ENCODE peak calls at places on chromosome X, in eight cellular contexts. One of them, this sample, is unnamed.
A peak's percentile ranks its signal among the peaks of the same experiment; 100 is the strongest.

GRCh38 chrX:110310896-110311295 is 7.0 kb downstream of the AMMECR1 start:
- DNase-seq in GM23338: no peak
- DNase-seq in SJSA1: no peak
- DNase-seq in fibroblast of lung: peak; percentile 24
- DNase-seq in left ventricle myocardium inferior: no peak
- DNase-seq in A549: no peak
- DNase-seq in uterus: no peak
- DNase-seq in neuronal stem cell: no peak
- DNase-seq in this sample: no peak

GRCh38 chrX:120468071-120468470 is 1.0 kb downstream of the LAMP2 start:
- DNase-seq in GM23338: no peak
- DNase-seq in neuronal stem cell: no peak
- DNase-seq in uterus: no peak
- DNase-seq in fibroblast of lung: no peak
- DNase-seq in A549: no peak
- DNase-seq in left ventricle myocardium inferior: no peak
- DNase-seq in SJSA1: no peak
- DNase-seq in this sample: no peak

GRCh38 chrX:30220646-30221045 is 5.3 kb downstream of the MAGEB2 start:
- DNase-seq in GM23338: no peak
- DNase-seq in neuronal stem cell: no peak
- DNase-seq in A549: no peak
- DNase-seq in uterus: no peak
- DNase-seq in SJSA1: no peak
- DNase-seq in left ventricle myocardium inferior: no peak
- DNase-seq in fibroblast of lung: no peak
- DNase-seq in this sample: no peak

GRCh38 chrX:7927259-7928167 is at the start of gene PNPLA4:
- DNase-seq in GM23338: peak; percentile 80
- DNase-seq in fibroblast of lung: peak; percentile 79
- DNase-seq in neuronal stem cell: peak; percentile 66
- DNase-seq in left ventricle myocardium inferior: peak; percentile 77
- DNase-seq in A549: peak; percentile 55
- DNase-seq in SJSA1: no peak
- DNase-seq in uterus: peak; percentile 66
- DNase-seq in this sample: no peak

GRCh38 chrX:7191681-7192110 is 43.7 kb upstream of the PUDP start:
- DNase-seq in fibroblast of lung: no peak
- DNase-seq in left ventricle myocardium inferior: no peak
- DNase-seq in A549: no peak
- DNase-seq in uterus: no peak
- DNase-seq in neuronal stem cell: no peak
- DNase-seq in GM23338: peak; percentile 51
- DNase-seq in SJSA1: no peak
- DNase-seq in this sample: no peak

GRCh38 chrX:129665916-129666644 is 11.3 kb upstream of the APLN start:
- DNase-seq in fibroblast of lung: peak; percentile 64
- DNase-seq in SJSA1: peak; percentile 86
- DNase-seq in A549: peak; percentile 66
- DNase-seq in uterus: no peak
- DNase-seq in left ventricle myocardium inferior: no peak
- DNase-seq in neuronal stem cell: peak; percentile 12
- DNase-seq in GM23338: peak; percentile 40
- DNase-seq in this sample: peak; percentile 21

GRCh38 chrX:153494541-153495361 is at the start of gene BGN:
- DNase-seq in SJSA1: peak; percentile 46
- DNase-seq in neuronal stem cell: no peak
- DNase-seq in GM23338: peak; percentile 52
- DNase-seq in fibroblast of lung: peak; percentile 41
- DNase-seq in A549: peak; percentile 15
- DNase-seq in uterus: peak; percentile 62
- DNase-seq in left ventricle myocardium inferior: peak; percentile 57
- DNase-seq in this sample: no peak

GRCh38 chrX:38662640-38663039 is 101.3 kb downstream of the TSPAN7 start:
- DNase-seq in GM23338: no peak
- DNase-seq in SJSA1: no peak
- DNase-seq in neuronal stem cell: no peak
- DNase-seq in A549: no peak
- DNase-seq in fibroblast of lung: no peak
- DNase-seq in left ventricle myocardium inferior: no peak
- DNase-seq in uterus: no peak
- DNase-seq in this sample: no peak

GRCh38 chrX:148365233-148365632 is 135.2 kb upstream of the AFF2 start:
- DNase-seq in uterus: no peak
- DNase-seq in GM23338: no peak
- DNase-seq in SJSA1: no peak
- DNase-seq in A549: no peak
- DNase-seq in neuronal stem cell: no peak
- DNase-seq in left ventricle myocardium inferior: no peak
- DNase-seq in fibroblast of lung: no peak
- DNase-seq in this sample: no peak

GRCh38 chrX:138487866-138488265 is 223.7 kb downstream of the FGF13 start:
- DNase-seq in SJSA1: no peak
- DNase-seq in A549: no peak
- DNase-seq in neuronal stem cell: no peak
- DNase-seq in fibroblast of lung: no peak
- DNase-seq in uterus: no peak
- DNase-seq in left ventricle myocardium inferior: no peak
- DNase-seq in GM23338: no peak
- DNase-seq in this sample: no peak

GRCh38 chrX:44157858-44158257 is 184.7 kb upstream of the NDP start:
- DNase-seq in GM23338: no peak
- DNase-seq in SJSA1: no peak
- DNase-seq in left ventricle myocardium inferior: no peak
- DNase-seq in uterus: peak; percentile 29
- DNase-seq in fibroblast of lung: peak; percentile 53
- DNase-seq in A549: no peak
- DNase-seq in neuronal stem cell: no peak
- DNase-seq in this sample: no peak

DNA sequence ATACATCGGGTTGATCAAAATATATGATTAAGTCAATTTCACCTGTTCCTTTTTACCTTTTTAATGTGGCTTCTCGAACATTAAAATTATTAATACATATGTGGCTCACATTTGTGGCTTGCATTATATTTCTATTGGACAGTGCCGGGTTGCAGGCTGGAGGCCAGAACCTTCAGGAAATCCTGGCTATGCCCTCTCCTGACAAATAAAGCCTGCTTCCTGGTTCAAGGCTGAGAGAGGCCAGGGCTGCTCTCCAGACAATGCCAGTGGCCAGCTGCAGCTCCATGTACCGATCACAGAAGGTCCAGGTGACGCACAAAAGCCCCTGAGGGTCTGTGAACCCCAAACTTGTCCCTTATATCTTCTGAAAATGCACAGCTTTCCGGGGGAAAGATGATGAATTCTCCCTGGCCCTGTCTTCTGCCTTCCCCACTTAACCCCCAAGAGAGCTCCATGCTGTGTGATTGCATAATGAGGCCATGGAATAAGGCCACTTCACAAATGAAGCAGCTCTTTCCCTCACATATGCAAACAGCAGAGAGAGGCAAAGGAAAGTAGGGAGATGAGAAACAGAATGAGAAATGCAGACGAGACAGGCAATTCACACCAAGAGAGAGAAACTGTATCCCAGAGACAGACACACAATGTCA is 241.2 kb downstream of the BCOR start:
- DNase-seq in uterus: no peak
- DNase-seq in fibroblast of lung: no peak
- DNase-seq in neuronal stem cell: no peak
- DNase-seq in GM23338: no peak
- DNase-seq in SJSA1: no peak
- DNase-seq in A549: no peak
- DNase-seq in left ventricle myocardium inferior: no peak
- DNase-seq in this sample: no peak
- H3K27ac ChIP-seq in uterus: no peak overlapping the region
- H3K27ac ChIP-seq in fibroblast of lung: no peak overlapping the region
- H3K27ac ChIP-seq in neuronal stem cell: no peak overlapping the region
- H3K27ac ChIP-seq in GM23338: no peak overlapping the region
- H3K27ac ChIP-seq in SJSA1: no peak overlapping the region
- H3K27ac ChIP-seq in A549: no peak overlapping the region
- H3K27ac ChIP-seq in left ventricle myocardium inferior: no peak overlapping the region
- H3K27ac ChIP-seq in this sample: no peak overlapping the region

GRCh38 chrX:10741496-10742048 is 121.2 kb upstream of the MID1 start:
- DNase-seq in neuronal stem cell: no peak
- DNase-seq in fibroblast of lung: no peak
- DNase-seq in GM23338: no peak
- DNase-seq in A549: no peak
- DNase-seq in uterus: no peak
- DNase-seq in left ventricle myocardium inferior: no peak
- DNase-seq in SJSA1: no peak
- DNase-seq in this sample: no peak
- H3K27ac ChIP-seq in neuronal stem cell: no peak overlapping the region
- H3K27ac ChIP-seq in fibroblast of lung: no peak overlapping the region
- H3K27ac ChIP-seq in GM23338: no peak overlapping the region
- H3K27ac ChIP-seq in A549: no peak overlapping the region
- H3K27ac ChIP-seq in uterus: peak overlapping the region; percentile 20
- H3K27ac ChIP-seq in left ventricle myocardium inferior: no peak overlapping the region
- H3K27ac ChIP-seq in SJSA1: no peak overlapping the region
- H3K27ac ChIP-seq in this sample: no peak overlapping the region

GRCh38 chrX:1416327-1416784 is 24.4 kb upstream of the SLC25A6 start:
- DNase-seq in SJSA1: no peak
- DNase-seq in left ventricle myocardium inferior: no peak
- DNase-seq in A549: no peak
- DNase-seq in fibroblast of lung: no peak
- DNase-seq in neuronal stem cell: no peak
- DNase-seq in uterus: no peak
- DNase-seq in GM23338: no peak
- DNase-seq in this sample: no peak
- H3K27ac ChIP-seq in SJSA1: no peak overlapping the region
- H3K27ac ChIP-seq in left ventricle myocardium inferior: no peak overlapping the region
- H3K27ac ChIP-seq in A549: no peak overlapping the region
- H3K27ac ChIP-seq in fibroblast of lung: no peak overlapping the region
- H3K27ac ChIP-seq in neuronal stem cell: no peak overlapping the region
- H3K27ac ChIP-seq in uterus: no peak overlapping the region
- H3K27ac ChIP-seq in GM23338: no peak overlapping the region
- H3K27ac ChIP-seq in this sample: no peak overlapping the region

GRCh38 chrX:1894656-1895055 is 279.8 kb downstream of the ASMT start:
- DNase-seq in SJSA1: no peak
- DNase-seq in neuronal stem cell: no peak
- DNase-seq in uterus: no peak
- DNase-seq in left ventricle myocardium inferior: no peak
- DNase-seq in A549: no peak
- DNase-seq in fibroblast of lung: no peak
- DNase-seq in GM23338: no peak
- DNase-seq in this sample: no peak

GRCh38 chrX:1895583-1895982 is 280.7 kb downstream of the ASMT start:
- DNase-seq in GM23338: no peak
- DNase-seq in uterus: no peak
- DNase-seq in A549: no peak
- DNase-seq in left ventricle myocardium inferior: no peak
- DNase-seq in neuronal stem cell: no peak
- DNase-seq in fibroblast of lung: no peak
- DNase-seq in SJSA1: no peak
- DNase-seq in this sample: no peak

GRCh38 chrX:1893758-1894294 is 279.0 kb downstream of the ASMT start:
- DNase-seq in neuronal stem cell: no peak
- DNase-seq in SJSA1: no peak
- DNase-seq in GM23338: no peak
- DNase-seq in A549: no peak
- DNase-seq in fibroblast of lung: no peak
- DNase-seq in uterus: no peak
- DNase-seq in left ventricle myocardium inferior: no peak
- DNase-seq in this sample: no peak
- H3K27ac ChIP-seq in neuronal stem cell: no peak overlapping the region
- H3K27ac ChIP-seq in SJSA1: no peak overlapping the region
- H3K27ac ChIP-seq in GM23338: no peak overlapping the region
- H3K27ac ChIP-seq in A549: no peak overlapping the region
- H3K27ac ChIP-seq in fibroblast of lung: no peak overlapping the region
- H3K27ac ChIP-seq in uterus: no peak overlapping the region
- H3K27ac ChIP-seq in left ventricle myocardium inferior: no peak overlapping the region
- H3K27ac ChIP-seq in this sample: no peak overlapping the region

DNA sequence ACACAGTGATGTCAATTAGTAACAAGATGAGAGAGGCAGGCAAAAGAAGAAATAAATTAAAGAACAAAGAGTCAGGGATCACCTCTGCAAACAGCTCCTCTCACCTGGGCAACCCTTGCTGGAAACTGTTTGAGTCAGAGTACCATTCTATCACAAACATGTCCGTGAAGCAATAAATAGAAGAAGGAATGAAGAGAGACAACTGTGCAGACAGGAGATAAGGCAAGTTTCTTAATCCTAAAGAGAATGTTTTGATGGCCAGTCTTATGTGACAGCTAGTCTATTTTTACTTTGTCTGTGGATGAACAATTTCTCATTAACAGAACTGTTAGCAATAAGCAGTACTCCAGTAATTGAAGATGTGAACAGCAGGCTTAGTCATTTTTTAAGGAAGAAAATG is 422.4 kb downstream of the DMD start:
- DNase-seq in left ventricle myocardium inferior: no peak
- DNase-seq in SJSA1: no peak
- DNase-seq in neuronal stem cell: no peak
- DNase-seq in fibroblast of lung: no peak
- DNase-seq in GM23338: no peak
- DNase-seq in A549: no peak
- DNase-seq in uterus: no peak
- DNase-seq in this sample: no peak
- H3K27ac ChIP-seq in left ventricle myocardium inferior: no peak overlapping the region
- H3K27ac ChIP-seq in SJSA1: no peak overlapping the region
- H3K27ac ChIP-seq in neuronal stem cell: no peak overlapping the region
- H3K27ac ChIP-seq in fibroblast of lung: no peak overlapping the region
- H3K27ac ChIP-seq in GM23338: no peak overlapping the region
- H3K27ac ChIP-seq in A549: no peak overlapping the region
- H3K27ac ChIP-seq in uterus: no peak overlapping the region
- H3K27ac ChIP-seq in this sample: no peak overlapping the region

GRCh38 chrX:102765794-102766193 is 45.3 kb downstream of the GPRASP3 start:
- DNase-seq in GM23338: no peak
- DNase-seq in fibroblast of lung: peak; percentile 64
- DNase-seq in left ventricle myocardium inferior: no peak
- DNase-seq in A549: no peak
- DNase-seq in neuronal stem cell: no peak
- DNase-seq in SJSA1: no peak
- DNase-seq in uterus: peak; percentile 69
- DNase-seq in this sample: no peak

GRCh38 chrX:102767287-102767686 is 46.7 kb downstream of the GPRASP3 start:
- DNase-seq in left ventricle myocardium inferior: no peak
- DNase-seq in fibroblast of lung: no peak
- DNase-seq in neuronal stem cell: no peak
- DNase-seq in uterus: no peak
- DNase-seq in A549: no peak
- DNase-seq in SJSA1: no peak
- DNase-seq in GM23338: no peak
- DNase-seq in this sample: no peak

GRCh38 chrX:102765217-102765616 is 44.7 kb downstream of the GPRASP3 start:
- DNase-seq in SJSA1: no peak
- DNase-seq in left ventricle myocardium inferior: no peak
- DNase-seq in fibroblast of lung: peak; percentile 87
- DNase-seq in uterus: peak; percentile 57
- DNase-seq in GM23338: no peak
- DNase-seq in A549: no peak
- DNase-seq in neuronal stem cell: no peak
- DNase-seq in this sample: no peak

GRCh38 chrX:102768984-102769761 is 48.6 kb downstream of the GPRASP3 start:
- DNase-seq in left ventricle myocardium inferior: peak; percentile 47
- DNase-seq in fibroblast of lung: peak; percentile 89
- DNase-seq in A549: peak; percentile 58
- DNase-seq in neuronal stem cell: peak; percentile 86
- DNase-seq in uterus: peak; percentile 80
- DNase-seq in GM23338: peak; percentile 88
- DNase-seq in SJSA1: peak; percentile 73
- DNase-seq in this sample: peak; percentile 65
- H3K27ac ChIP-seq in left ventricle myocardium inferior: peak overlapping the region; percentile 40
- H3K27ac ChIP-seq in fibroblast of lung: peak overlapping the region; percentile 83
- H3K27ac ChIP-seq in A549: peak overlapping the region; percentile 75
- H3K27ac ChIP-seq in neuronal stem cell: no peak overlapping the region
- H3K27ac ChIP-seq in uterus: peak overlapping the region; percentile 55
- H3K27ac ChIP-seq in GM23338: peak overlapping the region; percentile 85
- H3K27ac ChIP-seq in SJSA1: peak overlapping the region; percentile 57
- H3K27ac ChIP-seq in this sample: peak overlapping the region; percentile 11